ENCODE peak calls at places on chromosomes 1 and 21, in four cellular contexts. D is WTC11, O is HepG2, T is K562. Z is an unnamed sample.

GRCh38 chr1:192929606-192930005 is 120.8 kb downstream of the RGS2 start:
- DNase-seq in D (no peak), O (no peak), T (no peak), Z (no peak)

GRCh38 chr21:15624646-15625045 is 105.1 kb upstream of the USP25 start:
- DNase-seq in D (no peak), O (no peak), T (no peak), Z (no peak)

GRCh38 chr1:25106981-25107642 is 125.2 kb downstream of the SYF2 start:
- DNase-seq in D (no peak), O (no peak), T (no peak), Z (no peak)

GRCh38 chr1:9349331-9349851 is 56.7 kb downstream of the SPSB1 start:
- DNase-seq in D (no peak), O (no peak), T (no peak), Z (no peak)

GRCh38 chr1:245997471-245998258 is 509.4 kb downstream of the SMYD3 start:
- DNase-seq in D (no peak), O (no peak), T (no peak), Z (no peak)

GRCh38 chr1:182666736-182667135 is 17.7 kb downstream of the RGS8 start:
- DNase-seq in D (no peak), O (no peak), T (no peak), Z (no peak)

GRCh38 chr1:201640624-201641023 is 101.7 kb downstream of the NAV1 start:
- DNase-seq in D (no peak), O (no peak), T (no peak), Z (no peak)

GRCh38 chr1:34924759-34925555 is 4.5 kb downstream of the DLGAP3 start:
- DNase-seq in D (peak; percentile 89), O (peak; percentile 31), T (peak; percentile 84), Z (peak; percentile 87)

GRCh38 chr1:235127774-235128452 is 724 bp downstream of the TOMM20 start:
- DNase-seq in D (no peak), O (no peak), T (no peak), Z (no peak)

GRCh38 chr21:25895565-25896205 is 160.9 kb downstream of the GABPA start:
- DNase-seq in D (no peak), O (no peak), T (peak; percentile 35), Z (no peak)

GRCh38 chr1:47663286-47663685 is 225.4 kb downstream of the FOXD2 start:
- DNase-seq in D (no peak), O (no peak), T (no peak), Z (no peak)

GRCh38 chr1:58155418-58156123 is 391.0 kb downstream of the OMA1 start:
- DNase-seq in D (peak; percentile 68), O (peak; percentile 33), T (peak; percentile 25), Z (peak; percentile 60)

GRCh38 chr21:42361286-42361685 is 5.0 kb downstream of the TFF1 start:
- DNase-seq in D (no peak), O (no peak), T (no peak), Z (no peak)

GRCh38 chr1:98045211-98046030 is 124.6 kb upstream of the DPYD start:
- DNase-seq in D (no peak), O (no peak), T (no peak), Z (no peak)

GRCh38 chr21:27077501-27077900 is 110.6 kb upstream of the ADAMTS5 start:
- DNase-seq in D (no peak), O (no peak), T (no peak), Z (no peak)

GRCh38 chr1:17674707-17675505 is 80.2 kb upstream of the ACTL8 start:
- DNase-seq in D (no peak), O (no peak), T (no peak), Z (no peak)

GRCh38 chr1:164794310-164794709 is 235.3 kb downstream of the PBX1 start:
- DNase-seq in D (no peak), O (no peak), T (no peak), Z (no peak)

GRCh38 chr1:197170538-197170937 is 24.1 kb upstream of the ASPM start:
- DNase-seq in D (no peak), O (peak; percentile 29), T (no peak), Z (no peak)

GRCh38 chr1:164667600-164667999 is 108.6 kb downstream of the PBX1 start:
- DNase-seq in D (no peak), O (no peak), T (no peak), Z (no peak)

GRCh38 chr1:181514298-181515290 is 31.3 kb downstream of the CACNA1E start:
- DNase-seq in D (no peak), O (no peak), T (no peak), Z (no peak)

GRCh38 chr1:214445846-214446614 is 105.4 kb downstream of the PTPN14 start:
- DNase-seq in D (no peak), O (no peak), T (no peak), Z (no peak)

GRCh38 chr1:113874017-113874879 is 2.7 kb upstream of the PTPN22 start:
- DNase-seq in D (no peak), O (peak; percentile 23), T (peak; percentile 60), Z (peak; percentile 45)

GRCh38 chr1:242398351-242398750 is 126.1 kb downstream of the PLD5 start:
- DNase-seq in D (no peak), O (no peak), T (no peak), Z (no peak)

GRCh38 chr1:228270032-228270431 is 62.2 kb downstream of the OBSCN start:
- DNase-seq in D (no peak), O (no peak), T (no peak), Z (no peak)

GRCh38 chr1:16978589-16979474 is 1.6 kb downstream of the MFAP2 start:
- DNase-seq in D (no peak), O (no peak), T (no peak), Z (no peak)

GRCh38 chr1:111465754-111466153 is 8.0 kb upstream of the C1orf162 start:
- DNase-seq in D (no peak), O (no peak), T (no peak), Z (no peak)

GRCh38 chr1:231625975-231626534 is 535 bp upstream of the DISC1 start:
- DNase-seq in D (no peak), O (no peak), T (no peak), Z (no peak)

GRCh38 chr1:37887986-37888700 is 28.8 kb upstream of the MTF1 start:
- DNase-seq in D (no peak), O (no peak), T (peak; percentile 16), Z (no peak)

GRCh38 chr1:37890378-37891014 is 31.1 kb upstream of the MTF1 start:
- DNase-seq in D (no peak), O (peak; percentile 75), T (peak; percentile 58), Z (peak; percentile 37)

GRCh38 chr1:37892151-37893047 is 33.0 kb upstream of the MTF1 start:
- DNase-seq in D (no peak), O (no peak), T (peak; percentile 7), Z (no peak)
- TF ChIP-seq ELF4 in D (no peak), O (no peak), T (no peak), Z (no peak)

DNA sequence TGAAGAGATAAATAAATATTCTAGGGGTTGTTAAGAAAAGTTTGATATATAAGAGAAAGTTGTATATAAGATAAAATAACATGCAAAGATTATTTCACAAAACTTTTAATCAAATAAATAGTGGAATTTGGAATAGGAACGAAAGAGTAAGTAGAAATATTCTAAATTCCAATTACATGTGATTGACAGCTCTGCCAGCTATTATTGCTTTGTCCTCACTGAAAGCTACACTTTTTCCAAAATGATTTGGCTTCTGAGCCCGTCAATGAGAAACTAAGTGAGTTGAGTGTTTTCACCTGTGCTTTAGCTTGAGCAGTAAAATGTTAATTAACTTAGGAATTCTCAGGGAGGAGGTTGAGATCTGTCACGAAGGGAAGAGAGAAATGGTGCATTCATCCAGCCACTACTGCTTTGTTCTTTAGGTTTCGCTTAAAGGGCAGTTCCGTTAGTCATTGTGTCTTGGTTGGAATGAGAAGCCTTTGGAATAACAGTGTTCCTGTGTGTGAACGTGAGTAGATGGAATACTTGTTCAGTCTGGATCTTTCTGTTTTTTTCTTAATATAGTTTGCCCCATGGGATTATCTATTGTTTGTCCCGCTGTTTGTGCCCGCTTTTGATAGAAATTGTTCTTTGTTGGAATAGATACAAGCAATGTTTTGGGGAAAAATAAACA is 63.3 kb upstream of the CR1L start:
- DNase-seq in D (no peak), O (no peak), T (no peak), Z (no peak)
- TF ChIP-seq SP1 in D (no peak), O (no peak), T (no peak), Z (no peak)

GRCh38 chr1:96478228-96478627 is 243.4 kb upstream of the PTBP2 start:
- DNase-seq in D (no peak), O (no peak), T (no peak), Z (no peak)
- TF ChIP-seq ELF4 in D (no peak), O (no peak), T (no peak), Z (no peak)

GRCh38 chr1:41399148-41399795 is 38.0 kb downstream of the FOXO6 start:
- DNase-seq in D (no peak), O (no peak), T (no peak), Z (no peak)
- TF ChIP-seq SP1 in D (no peak), O (no peak), T (no peak), Z (no peak)

GRCh38 chr1:74673351-74674111 is at the start of gene ERICH3:
- DNase-seq in D (peak; percentile 39), O (no peak), T (no peak), Z (no peak)
- TF ChIP-seq ELF4 in D (no peak), O (no peak), T (no peak), Z (no peak)

GRCh38 chr1:206569548-206569947 is 42.7 kb downstream of the EIF2D start:
- DNase-seq in D (no peak), O (no peak), T (no peak), Z (no peak)
- TF ChIP-seq SP1 in D (no peak), O (no peak), T (no peak), Z (no peak)

GRCh38 chr1:29426701-29427279 is 190.5 kb downstream of the PTPRU start:
- DNase-seq in D (no peak), O (no peak), T (no peak), Z (no peak)
- TF ChIP-seq ELF4 in D (no peak), O (no peak), T (no peak), Z (no peak)

Z was measured in HEK293T.